ENCODE peak calls at places on chromosomes 4 and X, in ten cellular contexts. M is kidney; Y is H9; H is EL; V is GM03348; L is pons; D is stimulated activated CD8-positive, alpha-beta memory T cell treated with anti-CD3 and anti-CD28 coated beads, Interleukin-4, amount 100 ng/mL, for 1 hour; I is WTC11; X is Caki2; Z is HuH-7. F is an unnamed sample.

GRCh38 chr4:10164877-10165283 is 48.3 kb upstream of the WDR1 start:
- DNase-seq in Z (peak), M (no peak), I (peak), D (no peak), L (peak), Y (peak), X (no peak), V (peak), H (peak), F (peak)

GRCh38 chr4:9812530-9813340 is 31.3 kb downstream of the DRD5 start:
- DNase-seq in L (no peak), Z (no peak), M (no peak), I (no peak), H (no peak), D (no peak), X (no peak), V (peak), Y (no peak), F (no peak)

GRCh38 chrX:108582151-108582550 is 142.5 kb downstream of the COL4A5 start:
- DNase-seq in X (no peak), Y (no peak), D (no peak), Z (no peak), V (no peak), M (no peak), I (no peak), H (no peak), L (peak), F (no peak)

GRCh38 chr4:152360045-152360410 is 175.9 kb downstream of the FBXW7 start:
- DNase-seq in Y (no peak), Z (no peak), H (peak), V (peak), I (no peak), M (no peak), D (no peak), L (no peak), X (no peak), F (no peak)

GRCh38 chr4:119087656-119088055 is 48.0 kb upstream of the MYOZ2 start:
- DNase-seq in X (no peak), Y (no peak), M (no peak), H (no peak), Z (no peak), I (no peak), L (no peak), D (no peak), V (no peak), F (no peak)

GRCh38 chr4:53863163-53863562 is 201.2 kb downstream of the CHIC2 start:
- DNase-seq in M (no peak), L (no peak), Y (no peak), H (no peak), Z (no peak), I (no peak), D (no peak), X (no peak), V (no peak), F (no peak)

GRCh38 chr4:89836897-89837384 is at the start of gene SNCA:
- DNase-seq in Z (peak), H (peak), M (peak), Y (peak), I (peak), X (peak), L (peak), D (no peak), V (peak), F (peak)

GRCh38 chr4:107721436-107722090 is 1.5 kb upstream of the PAPSS1 start:
- DNase-seq in M (peak), I (peak), D (no peak), H (no peak), L (no peak), X (no peak), Y (peak), Z (peak), V (no peak), F (peak)

GRCh38 chr4:102867278-102868152 is 1.3 kb upstream of the CISD2 start:
- DNase-seq in L (no peak), Y (no peak), X (no peak), H (no peak), Z (no peak), I (no peak), V (no peak), M (no peak), D (no peak), F (no peak)